ENCODE peak calls at places on chromosomes 7 and 10, in ten cellular contexts. D, E, G, B, J, R, F, Z, Y and X are unnamed samples.

GRCh38 chr10:95278061-95278988 is 12.5 kb downstream of the PDLIM1 start:
- DNase-seq in F (no peak), Y (no peak), J (peak; percentile 89), B (no peak), Z (no peak), G (no peak), R (no peak), E (no peak), D (no peak), X (no peak)

GRCh38 chr10:7608001-7608400 is 58.8 kb downstream of the ITIH5 start:
- DNase-seq in G (no peak), R (no peak), J (no peak), B (no peak), Y (no peak), D (no peak), Z (peak; percentile 28), F (no peak), E (no peak), X (no peak)

GRCh38 chr10:47027812-47028260 is 116.6 kb downstream of the PTPN20 start:
- DNase-seq in B (no peak), J (no peak), D (no peak), Z (no peak), R (peak; percentile 28), E (no peak), F (no peak), G (peak; percentile 13), Y (no peak), X (no peak)

GRCh38 chr7:27603813-27604212 is 58.9 kb downstream of the HIBADH start:
- DNase-seq in R (no peak), E (no peak), Z (no peak), G (no peak), D (no peak), B (no peak), F (no peak), J (no peak), Y (no peak), X (no peak)

GRCh38 chr10:75019360-75019759 is 92.1 kb upstream of the SAMD8 start:
- DNase-seq in Y (no peak), G (no peak), F (no peak), B (no peak), E (peak; percentile 21), J (no peak), R (no peak), D (peak; percentile 23), Z (no peak), X (no peak)

GRCh38 chr7:151902306-151902705 is 25.4 kb upstream of the PRKAG2 start:
- DNase-seq in B (no peak), J (no peak), R (no peak), Y (no peak), Z (peak; percentile 49), D (no peak), G (no peak), E (no peak), F (no peak), X (peak; percentile 75)

GRCh38 chr7:137576481-137576880 is 232.9 kb upstream of the PTN start:
- DNase-seq in D (no peak), Z (no peak), F (no peak), B (no peak), R (no peak), Y (no peak), J (no peak), E (no peak), G (no peak), X (no peak)

GRCh38 chr7:32481176-32481575 is 9.0 kb downstream of the LSM5 start:
- DNase-seq in J (no peak), G (no peak), F (no peak), R (no peak), E (no peak), B (no peak), D (no peak), Y (no peak), Z (no peak), X (no peak)